ENCODE peak calls at places on chromosomes 1 and 21, in four cellular contexts. L is GM12865, K is body of pancreas, G is epithelial cell of esophagus. Y is an unnamed sample.

GRCh38 chr21:28429161-28429560 is 563.5 kb downstream of the LTN1 start:
- DNase-seq in L (no peak), K (no peak), G (no peak), Y (no peak)

GRCh38 chr1:22216210-22216883 is 73.5 kb upstream of the WNT4 start:
- DNase-seq in L (no peak), K (no peak), G (no peak), Y (no peak)

GRCh38 chr1:47524272-47524671 is 86.4 kb downstream of the FOXD2 start:
- DNase-seq in L (no peak), K (no peak), G (no peak), Y (no peak)

GRCh38 chr21:15343066-15343465 is 278.3 kb upstream of the NRIP1 start:
- DNase-seq in L (no peak), K (no peak), G (peak), Y (no peak)

GRCh38 chr1:227395391-227396028 is 77.2 kb upstream of the CDC42BPA start:
- DNase-seq in L (no peak), K (no peak), G (peak), Y (peak)

GRCh38 chr1:204136814-204137213 is 15.0 kb downstream of the ETNK2 start:
- DNase-seq in L (no peak), K (no peak), G (no peak), Y (no peak)

GRCh38 chr1:181173761-181174371 is 85.4 kb downstream of the IER5 start:
- DNase-seq in L (peak), K (no peak), G (no peak), Y (no peak)

GRCh38 chr1:151287341-151287699 is 5.2 kb downstream of the ZNF687 start:
- DNase-seq in L (no peak), K (no peak), G (no peak), Y (no peak)

GRCh38 chr1:107897428-107898339 is 67.3 kb downstream of the VAV3 start:
- DNase-seq in L (peak), K (no peak), G (no peak), Y (no peak)

GRCh38 chr21:38937286-38937790 is 131.6 kb downstream of the ETS2 start:
- DNase-seq in L (no peak), K (no peak), G (no peak), Y (no peak)

GRCh38 chr1:235078480-235078803 is 50.2 kb downstream of the TOMM20 start:
- DNase-seq in L (no peak), K (no peak), G (no peak), Y (no peak)

GRCh38 chr1:119635801-119636390 is 12.2 kb downstream of the ZNF697 start:
- DNase-seq in L (peak), K (no peak), G (peak), Y (peak)

GRCh38 chr1:198261886-198262285 is 105.1 kb downstream of the NEK7 start:
- DNase-seq in L (no peak), K (no peak), G (no peak), Y (no peak)

GRCh38 chr1:41510531-41511238 is 26.2 kb upstream of the EDN2 start:
- DNase-seq in L (no peak), K (no peak), G (no peak), Y (no peak)

GRCh38 chr21:35503646-35504045 is 454.5 kb upstream of the RUNX1 start:
- DNase-seq in L (no peak), K (no peak), G (no peak), Y (peak)

GRCh38 chr21:15005391-15005790 is 59.4 kb downstream of the NRIP1 start:
- DNase-seq in L (no peak), K (no peak), G (no peak), Y (peak)

GRCh38 chr1:161913482-161914140 is 110.1 kb downstream of the OLFML2B start:
- DNase-seq in L (no peak), K (no peak), G (no peak), Y (peak)

GRCh38 chr1:230825061-230825803 is 43.1 kb downstream of the C1orf198 start:
- DNase-seq in L (no peak), K (peak), G (peak), Y (peak)

GRCh38 chr1:21468597-21468996 is 28.7 kb downstream of the NBPF3 start:
- DNase-seq in L (peak), K (no peak), G (peak), Y (peak)

GRCh38 chr1:20739225-20739624 is 6.7 kb upstream of the SH2D5 start:
- DNase-seq in L (no peak), K (no peak), G (peak), Y (peak)

GRCh38 chr21:38486705-38487104 is 11.6 kb downstream of the ERG start:
- DNase-seq in L (no peak), K (no peak), G (peak), Y (no peak)

GRCh38 chr1:175783126-175783722 is 39.8 kb upstream of the TNR start:
- DNase-seq in L (no peak), K (no peak), G (peak), Y (peak)

GRCh38 chr1:40438391-40439015 is 11.8 kb upstream of the ZFP69B start:
- DNase-seq in L (peak), K (no peak), G (peak), Y (peak)

GRCh38 chr1:178341218-178341956 is 155.4 kb downstream of the CLEC20A start:
- DNase-seq in L (no peak), K (peak), G (peak), Y (peak)

GRCh38 chr1:81808760-81809159 is 8.0 kb downstream of the ADGRL2 start:
- DNase-seq in L (no peak), K (no peak), G (no peak), Y (no peak)

GRCh38 chr1:153563339-153563952 is 2.2 kb downstream of the S100A2 start:
- DNase-seq in L (no peak), K (no peak), G (peak), Y (no peak)

DNA sequence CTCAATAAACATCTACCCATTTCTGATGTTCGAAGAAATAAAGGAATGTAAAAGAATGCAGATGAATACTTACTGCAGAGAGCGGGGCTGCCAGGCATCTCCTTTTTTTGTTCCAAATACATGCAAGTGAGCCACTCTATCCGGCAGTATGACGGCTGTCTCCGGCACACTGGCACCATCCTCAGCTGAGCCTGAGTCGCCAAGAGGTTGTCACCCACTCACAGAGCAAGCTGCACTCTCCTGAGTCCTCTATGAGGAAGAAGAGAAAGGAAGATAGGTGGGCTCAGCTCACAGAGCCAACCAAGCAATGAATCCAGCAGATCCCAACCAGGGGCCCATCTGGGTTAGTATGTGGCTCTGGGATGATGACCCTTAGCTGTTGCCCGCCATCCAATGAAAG is 65.3 kb downstream of the CD46 start:
- DNase-seq in L (no peak), K (no peak), G (no peak), Y (no peak)
- H3K4me3 ChIP-seq in L (no peak), K (no peak), G (no peak), Y (no peak)

GRCh38 chr1:71587961-71588360 is 507.1 kb upstream of the ZRANB2 start:
- DNase-seq in L (peak), K (no peak), G (peak), Y (peak)
- TF ChIP-seq CTCF in L (no peak), K (no peak), G (peak), Y (peak)

GRCh38 chr1:229031491-229032341 is 239.2 kb upstream of the RAB4A start:
- DNase-seq in L (no peak), K (no peak), G (no peak), Y (no peak)
- H3K4me3 ChIP-seq in L (no peak), K (no peak), G (no peak), Y (no peak)

GRCh38 chr1:37519613-37520012 is 5.0 kb upstream of the MEAF6 start:
- DNase-seq in L (no peak), K (no peak), G (no peak), Y (no peak)

GRCh38 chr1:37513795-37514349 is 694 bp downstream of the MEAF6 start:
- DNase-seq in L (peak), K (peak), G (peak), Y (no peak)

GRCh38 chr1:37515185-37516034 is 844 bp upstream of the MEAF6 start:
- DNase-seq in L (no peak), K (no peak), G (no peak), Y (no peak)

GRCh38 chr1:37517569-37517968 is 3.0 kb upstream of the MEAF6 start:
- DNase-seq in L (no peak), K (no peak), G (no peak), Y (no peak)

DNA sequence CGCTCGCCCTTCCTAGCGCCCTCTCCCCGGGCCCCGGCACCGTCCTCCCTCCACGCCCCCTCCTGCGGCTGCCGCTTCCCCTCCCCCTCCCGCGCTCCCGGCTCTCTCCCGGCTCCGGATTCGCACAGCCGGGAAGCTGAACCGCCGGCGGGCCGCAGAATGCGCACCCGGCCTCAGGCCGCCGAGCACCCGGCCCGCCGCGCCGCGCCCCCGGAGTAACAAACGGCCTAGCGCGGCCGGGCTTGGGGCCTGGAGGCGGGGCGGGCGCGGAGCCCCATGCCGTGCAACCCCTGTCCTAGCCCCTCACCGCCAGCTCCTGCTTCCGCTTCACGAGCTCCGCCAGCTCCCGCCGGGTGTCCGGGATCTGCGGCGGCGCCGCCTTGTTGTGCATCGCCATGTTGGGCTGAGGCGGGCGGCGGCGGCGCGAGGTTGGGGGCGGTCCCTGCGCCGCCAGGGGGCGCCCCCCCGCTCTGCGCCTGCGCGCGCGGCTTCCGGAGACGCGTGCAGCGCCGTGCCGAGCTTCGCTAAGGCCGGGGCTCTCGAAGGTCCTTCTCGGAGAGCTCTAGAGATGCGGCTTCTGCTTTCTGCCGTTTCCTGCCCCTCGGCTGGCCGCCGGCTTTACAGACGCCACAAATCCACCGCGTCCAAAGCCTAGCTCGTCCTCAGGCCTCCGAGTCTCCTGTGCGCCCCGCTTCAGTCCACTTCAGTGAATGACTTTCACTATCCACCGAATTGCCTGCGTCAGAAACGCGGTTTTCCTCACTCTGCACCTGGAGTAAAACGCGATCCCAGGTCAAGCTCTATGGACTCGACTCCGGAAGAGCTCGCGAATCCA is at the start of gene MEAF6:
- DNase-seq in L (peak), K (peak), G (peak), Y (peak)
- TF ChIP-seq CTCF in L (peak), K (peak), G (no peak), Y (peak)

DNA sequence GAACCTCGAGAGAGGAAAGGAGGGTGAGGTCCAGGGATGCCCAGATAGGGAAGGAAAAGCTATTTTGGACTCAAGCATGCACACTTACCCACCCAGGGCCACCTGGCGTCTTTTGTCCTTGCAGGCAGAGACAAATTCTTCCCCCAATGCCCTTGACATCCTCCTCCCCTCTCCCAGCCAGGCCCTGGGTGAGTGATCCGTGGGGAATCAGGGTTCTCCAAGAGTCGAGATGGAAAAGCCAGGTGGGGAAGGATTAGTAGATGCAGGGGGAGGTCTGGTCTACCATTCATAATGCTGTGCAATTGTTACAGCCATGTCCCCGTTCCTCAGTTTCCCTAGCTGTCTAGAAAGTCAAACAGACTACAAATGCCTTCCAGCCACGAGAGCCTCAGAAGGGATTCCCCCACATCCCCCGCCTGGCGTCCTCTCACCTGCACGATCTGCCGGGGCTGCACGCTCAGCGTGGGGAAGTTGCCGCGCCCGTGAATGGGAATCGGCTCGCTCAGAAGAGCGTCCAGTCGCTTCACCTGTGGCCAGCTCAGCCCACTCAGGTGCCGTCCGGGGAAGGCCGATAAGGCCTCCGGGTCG is 580 bp downstream of the TENT5B start:
- DNase-seq in L (no peak), K (no peak), G (no peak), Y (no peak)
- H3K4me3 ChIP-seq in L (no peak), K (no peak), G (peak), Y (peak)

GRCh38 chr1:1299686-1300351 is 7.9 kb downstream of the ACAP3 start:
- DNase-seq in L (peak), K (no peak), G (peak), Y (no peak)
- TF ChIP-seq CTCF in L (peak), K (peak), G (peak), Y (peak)

GRCh38 chr1:26829214-26829911 is 2.9 kb downstream of the ZDHHC18 start:
- DNase-seq in L (no peak), K (no peak), G (no peak), Y (no peak)

GRCh38 chr1:26827663-26828062 is 1.2 kb downstream of the ZDHHC18 start:
- DNase-seq in L (no peak), K (no peak), G (no peak), Y (no peak)

GRCh38 chr1:26827205-26827604 is 717 bp downstream of the ZDHHC18 start:
- DNase-seq in L (no peak), K (no peak), G (no peak), Y (no peak)

GRCh38 chr1:26826261-26827201 is at the start of gene ZDHHC18:
- DNase-seq in L (peak), K (peak), G (peak), Y (peak)

DNA sequence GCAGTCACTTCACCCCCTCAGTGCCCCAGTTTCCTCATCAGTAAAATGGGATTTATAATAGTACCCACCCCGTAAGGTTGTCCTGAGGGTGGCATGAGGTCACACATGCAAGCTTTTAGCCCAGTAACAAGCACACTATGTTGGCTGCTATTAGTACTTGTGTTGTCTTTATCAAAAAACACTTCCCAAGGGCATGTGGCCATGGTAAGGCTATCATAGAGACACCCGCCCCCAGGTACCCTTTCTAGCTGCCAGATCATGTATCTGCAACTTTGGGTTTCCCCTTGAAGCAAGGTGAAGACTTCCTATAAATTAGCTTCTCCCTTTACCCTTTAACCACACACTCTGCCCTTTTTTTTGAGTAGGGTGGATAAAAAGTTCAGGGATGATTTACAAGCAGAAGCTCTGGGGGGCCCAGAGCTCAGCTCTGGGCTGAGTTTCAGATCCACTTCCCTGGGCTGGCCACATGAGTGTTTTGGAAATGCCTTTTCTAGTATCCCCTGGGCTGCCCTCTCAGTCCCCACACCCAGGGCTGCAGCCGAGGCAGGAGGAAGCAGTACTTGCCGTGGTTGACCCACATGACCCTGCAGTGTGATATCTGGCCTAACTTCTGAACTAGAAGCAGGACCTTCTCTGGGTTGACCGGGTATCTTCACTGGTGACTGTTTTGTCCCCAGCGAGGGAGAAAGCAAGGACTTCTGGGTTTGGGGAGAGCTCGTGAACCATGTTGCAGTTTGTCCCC is 2.0 kb downstream of the ZDHHC18 start:
- DNase-seq in L (peak), K (no peak), G (no peak), Y (no peak)
- H3K4me3 ChIP-seq in L (peak), K (no peak), G (peak), Y (no peak)